ENCODE peak calls at places on chromosomes 4 and X, in eight cellular contexts. H, K, F, E, B, T, V and Q are unnamed samples.

GRCh38 chr4:154294951-154295350 is 196.6 kb downstream of the DCHS2 start:
- DNase-seq in B (no peak), E (no peak), H (no peak), F (no peak), T (no peak), V (no peak), K (no peak), Q (no peak)

GRCh38 chrX:14963447-14964236 is 90.4 kb downstream of the MOSPD2 start:
- DNase-seq in K (peak), H (no peak), V (no peak), F (no peak), T (no peak), B (no peak), E (no peak), Q (no peak)

GRCh38 chr4:2390780-2391490 is 27.5 kb downstream of the ZFYVE28 start:
- DNase-seq in T (no peak), H (no peak), E (peak), V (no peak), K (no peak), B (peak), F (no peak), Q (no peak)

GRCh38 chr4:83189631-83190136 is 75.2 kb upstream of the PLAC8 start:
- DNase-seq in B (no peak), E (no peak), H (no peak), T (no peak), K (no peak), F (no peak), V (no peak), Q (no peak)

GRCh38 chrX:53940180-53940579 is 104.1 kb downstream of the PHF8 start:
- DNase-seq in B (no peak), K (no peak), V (no peak), E (no peak), F (no peak), T (no peak), H (no peak), Q (no peak)

GRCh38 chr4:110152386-110152785 is 46.0 kb downstream of the ELOVL6 start:
- DNase-seq in B (no peak), V (no peak), K (no peak), F (no peak), H (no peak), T (no peak), E (no peak), Q (no peak)

GRCh38 chrX:43949669-43950068 is 23.5 kb downstream of the NDP start:
- DNase-seq in T (peak), B (no peak), V (no peak), E (peak), F (no peak), H (no peak), K (peak), Q (no peak)

GRCh38 chrX:14817559-14817958 is 55.3 kb downstream of the FANCB start:
- DNase-seq in K (no peak), E (no peak), B (no peak), F (no peak), T (no peak), H (no peak), V (no peak), Q (no peak)

GRCh38 chrX:138908577-138908976 is 197.1 kb upstream of the FGF13 start:
- DNase-seq in E (no peak), B (no peak), F (no peak), V (no peak), H (no peak), K (no peak), T (no peak), Q (no peak)

GRCh38 chrX:47093248-47093647 is 15.0 kb downstream of the RGN start:
- DNase-seq in F (no peak), K (peak), T (no peak), H (peak), B (no peak), V (no peak), E (peak), Q (no peak)

GRCh38 chr4:85474818-85475630 is at the start of gene ARHGAP24:
- DNase-seq in E (peak), T (no peak), V (peak), K (peak), F (peak), H (peak), B (peak), Q (peak)

GRCh38 chrX:13051529-13052172 is 7.2 kb upstream of the FAM9C start:
- DNase-seq in E (peak), K (peak), T (peak), F (peak), H (no peak), V (no peak), B (no peak), Q (no peak)

GRCh38 chrX:74784629-74785028 is 140.6 kb downstream of the NEXMIF start:
- DNase-seq in F (no peak), E (no peak), K (no peak), H (no peak), T (no peak), V (no peak), B (no peak), Q (no peak)

GRCh38 chr4:165874799-165875371 is 1.8 kb downstream of the TLL1 start:
- DNase-seq in V (no peak), T (no peak), H (no peak), F (no peak), E (no peak), K (peak), B (peak), Q (peak)

GRCh38 chr4:165118256-165118909 is 5.7 kb upstream of the TMEM192 start:
- DNase-seq in T (no peak), F (no peak), H (no peak), E (no peak), V (no peak), B (no peak), K (no peak), Q (no peak)

GRCh38 chr4:3766791-3767561 is 791 bp downstream of the ADRA2C start:
- DNase-seq in F (no peak), K (no peak), T (no peak), V (no peak), H (no peak), E (no peak), B (no peak), Q (no peak)

GRCh38 chr4:88661724-88662123 is 35.9 kb downstream of the NAP1L5 start:
- DNase-seq in H (peak), K (peak), V (no peak), E (no peak), B (no peak), F (no peak), T (no peak), Q (no peak)

GRCh38 chr4:25769251-25769650 is 93.5 kb downstream of the SEL1L3 start:
- DNase-seq in T (no peak), F (no peak), E (no peak), H (peak), V (peak), B (peak), K (peak), Q (no peak)

GRCh38 chrX:119605398-119605738 is 856 bp downstream of the NKRF start:
- DNase-seq in K (no peak), E (no peak), H (no peak), V (no peak), B (peak), T (peak), F (no peak), Q (no peak)

GRCh38 chrX:44975666-44976263 is 102.8 kb downstream of the KDM6A start:
- DNase-seq in H (no peak), K (no peak), V (no peak), T (no peak), B (no peak), E (peak), F (no peak), Q (no peak)

GRCh38 chrX:300334-300733 is 18.3 kb downstream of the GTPBP6 start:
- DNase-seq in K (no peak), H (no peak), V (no peak), E (no peak), T (no peak), B (no peak), F (no peak), Q (no peak)

GRCh38 chr4:52250124-52250523 is 199.0 kb downstream of the SPATA18 start:
- DNase-seq in V (peak), H (no peak), B (peak), F (no peak), E (peak), K (peak), T (no peak), Q (no peak)

GRCh38 chr4:100146756-100147155 is 43.5 kb downstream of the DDIT4L start:
- DNase-seq in T (no peak), H (no peak), E (no peak), K (peak), B (no peak), F (no peak), V (no peak), Q (no peak)

GRCh38 chr4:2253160-2254084 is 8.5 kb downstream of the MXD4 start:
- DNase-seq in F (no peak), T (peak), E (no peak), H (no peak), K (no peak), B (peak), V (no peak), Q (peak)

GRCh38 chr4:162510115-162510514 is 346.3 kb upstream of the FSTL5 start:
- DNase-seq in B (no peak), K (no peak), V (no peak), F (no peak), H (no peak), T (no peak), E (no peak), Q (no peak)

GRCh38 chr4:13537011-13537831 is 7.1 kb downstream of the NKX3-2 start:
- DNase-seq in V (no peak), K (no peak), H (no peak), T (no peak), F (no peak), E (no peak), B (no peak), Q (no peak)

GRCh38 chr4:175166020-175166419 is 247.9 kb downstream of the ADAM29 start:
- DNase-seq in K (no peak), H (no peak), F (no peak), V (no peak), T (no peak), B (peak), E (peak), Q (no peak)

GRCh38 chrX:97314348-97314747 is 430.6 kb downstream of the RPA4 start:
- DNase-seq in H (no peak), E (no peak), B (no peak), T (no peak), F (no peak), K (no peak), V (no peak), Q (no peak)

GRCh38 chr4:103996059-103996458 is 276.3 kb upstream of the TACR3 start:
- DNase-seq in T (no peak), E (no peak), K (peak), B (no peak), F (no peak), V (no peak), H (no peak), Q (no peak)

GRCh38 chr4:55849724-55850123 is 3.7 kb upstream of the EXOC1 start:
- DNase-seq in K (no peak), T (no peak), B (no peak), H (no peak), V (no peak), E (no peak), F (no peak), Q (no peak)

GRCh38 chr4:114509340-114509739 is 89.3 kb upstream of the UGT8 start:
- DNase-seq in B (no peak), E (no peak), F (no peak), T (no peak), K (no peak), H (no peak), V (no peak), Q (no peak)
- TF ChIP-seq CTCF in B (no peak), E (no peak), F (no peak), T (no peak), K (no peak), H (no peak), V (no peak), Q (no peak)

GRCh38 chrX:20240201-20240600 is 26.5 kb downstream of the RPS6KA3 start:
- DNase-seq in B (no peak), F (no peak), E (no peak), K (peak), H (no peak), V (no peak), T (no peak), Q (no peak)
- H3K4me3 ChIP-seq in B (no peak), F (no peak), E (no peak), K (no peak), H (no peak), V (no peak), T (no peak), Q (no peak)

DNA sequence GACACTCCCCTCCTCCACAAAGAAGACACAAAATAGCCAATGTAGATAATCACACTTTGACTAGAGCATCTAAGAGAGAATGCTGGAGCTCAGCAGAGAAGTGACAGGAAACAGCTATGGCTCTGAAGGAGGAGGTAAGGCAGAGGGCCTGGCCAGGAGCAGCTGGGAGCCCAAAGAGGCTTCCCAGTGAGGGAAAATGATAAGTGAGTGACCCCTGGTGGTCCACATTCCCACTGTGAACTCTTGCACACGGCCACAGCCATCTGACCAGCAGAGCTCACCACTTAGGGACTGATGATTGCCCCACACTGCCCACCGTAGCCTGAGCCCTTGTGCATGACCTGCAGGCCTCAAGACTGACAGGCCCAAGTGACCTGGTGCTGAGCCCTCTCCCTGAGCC is 162.7 kb upstream of the GALNTL6 start:
- DNase-seq in T (no peak), H (no peak), F (no peak), B (no peak), V (no peak), E (no peak), K (no peak), Q (no peak)
- TF ChIP-seq CTCF in T (no peak), H (no peak), F (peak), B (no peak), V (no peak), E (no peak), K (no peak), Q (no peak)

DNA sequence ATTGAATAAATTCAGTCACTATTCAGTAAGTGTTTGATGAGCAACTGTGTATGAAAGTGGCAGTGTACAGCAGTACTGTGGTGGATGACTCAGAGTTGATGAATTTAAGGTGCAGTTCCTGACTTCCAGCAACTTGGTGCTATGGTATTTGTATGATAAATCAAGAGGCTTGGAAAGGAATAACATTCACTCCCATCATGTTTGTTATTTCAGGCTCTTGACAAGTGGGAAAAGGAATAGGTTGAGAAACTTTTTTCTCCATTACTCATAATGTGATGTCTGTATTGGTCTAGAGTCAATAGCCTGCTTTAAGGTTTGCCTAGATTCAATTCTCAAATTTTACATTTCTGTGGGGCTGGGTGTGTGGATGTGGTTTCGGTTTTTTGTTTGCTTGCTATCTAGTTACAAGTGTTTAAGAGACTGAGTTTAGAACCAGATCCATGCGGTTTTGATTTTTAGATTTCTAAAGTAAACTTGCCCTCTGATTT is 35.1 kb upstream of the CYP2U1 start:
- DNase-seq in H (peak), E (no peak), F (no peak), V (no peak), B (peak), T (no peak), K (peak), Q (no peak)
- H3K4me3 ChIP-seq in H (no peak), E (no peak), F (no peak), V (no peak), B (peak), T (no peak), K (no peak), Q (no peak)

GRCh38 chr4:185317880-185318279 is 77.8 kb downstream of the LRP2BP start:
- DNase-seq in E (no peak), T (no peak), V (no peak), H (no peak), F (no peak), K (no peak), B (no peak), Q (no peak)
- TF ChIP-seq CTCF in E (no peak), T (no peak), V (no peak), H (no peak), F (no peak), K (no peak), B (no peak), Q (no peak)

GRCh38 chr4:48654015-48654664 is 125.9 kb downstream of the FRYL start:
- DNase-seq in F (no peak), E (no peak), V (no peak), B (no peak), T (no peak), K (peak), H (no peak), Q (no peak)
- H3K4me3 ChIP-seq in F (no peak), E (no peak), V (peak), B (peak), T (no peak), K (no peak), H (no peak), Q (peak)

GRCh38 chrX:32673193-32673592 is 538.2 kb downstream of the DMD start:
- DNase-seq in F (no peak), E (peak), B (no peak), V (no peak), H (no peak), T (no peak), K (peak), Q (no peak)
- TF ChIP-seq CTCF in F (peak), E (peak), B (no peak), V (peak), H (peak), T (no peak), K (peak), Q (peak)

GRCh38 chrX:121349263-121349662 is 301.9 kb downstream of the GLUD2 start:
- DNase-seq in K (no peak), F (no peak), V (no peak), H (no peak), E (no peak), T (no peak), B (no peak), Q (no peak)
- H3K4me3 ChIP-seq in K (no peak), F (no peak), V (no peak), H (no peak), E (no peak), T (no peak), B (no peak), Q (no peak)